ENCODE peak calls at places on chromosomes 5 and 9, in nine cellular contexts. One of them, this sample, is unnamed.

GRCh38 chr9:91716239-91716638 is 233.8 kb downstream of the ROR2 start:
- DNase-seq in cardiac fibroblast: no peak
- DNase-seq in iris pigment epithelial cell: no peak
- DNase-seq in Right ventricle myocardium inferior: no peak
- DNase-seq in Ammon's horn: no peak
- DNase-seq in globus pallidus: no peak
- DNase-seq in stimulated activated CD8-positive, alpha-beta memory T cell treated with anti-CD3 and anti-CD28 coated beads, Interleukin-7, amount 100 ng/mL, for 48 hours: no peak
- DNase-seq in central memory CD8-positive, alpha-beta T cell: no peak
- DNase-seq in natural killer cell: no peak
- DNase-seq in this sample: no peak

GRCh38 chr9:110114086-110114887 is 93.7 kb downstream of the C9orf152 start:
- DNase-seq in cardiac fibroblast: no peak
- DNase-seq in iris pigment epithelial cell: no peak
- DNase-seq in Right ventricle myocardium inferior: no peak
- DNase-seq in Ammon's horn: no peak
- DNase-seq in globus pallidus: no peak
- DNase-seq in stimulated activated CD8-positive, alpha-beta memory T cell treated with anti-CD3 and anti-CD28 coated beads, Interleukin-7, amount 100 ng/mL, for 48 hours: no peak
- DNase-seq in central memory CD8-positive, alpha-beta T cell: no peak
- DNase-seq in natural killer cell: no peak
- DNase-seq in this sample: no peak

GRCh38 chr5:154997746-154998145 is 15.8 kb upstream of the KIF4B start:
- DNase-seq in cardiac fibroblast: peak
- DNase-seq in iris pigment epithelial cell: peak
- DNase-seq in Right ventricle myocardium inferior: no peak
- DNase-seq in Ammon's horn: no peak
- DNase-seq in globus pallidus: no peak
- DNase-seq in stimulated activated CD8-positive, alpha-beta memory T cell treated with anti-CD3 and anti-CD28 coated beads, Interleukin-7, amount 100 ng/mL, for 48 hours: no peak
- DNase-seq in central memory CD8-positive, alpha-beta T cell: no peak
- DNase-seq in natural killer cell: no peak
- DNase-seq in this sample: no peak

GRCh38 chr5:125719681-125720676 is 703.2 kb upstream of the GRAMD2B start:
- DNase-seq in cardiac fibroblast: no peak
- DNase-seq in iris pigment epithelial cell: peak
- DNase-seq in Right ventricle myocardium inferior: no peak
- DNase-seq in Ammon's horn: peak
- DNase-seq in globus pallidus: peak
- DNase-seq in stimulated activated CD8-positive, alpha-beta memory T cell treated with anti-CD3 and anti-CD28 coated beads, Interleukin-7, amount 100 ng/mL, for 48 hours: no peak
- DNase-seq in central memory CD8-positive, alpha-beta T cell: no peak
- DNase-seq in natural killer cell: no peak
- DNase-seq in this sample: no peak

GRCh38 chr5:171720086-171720485 is 65.5 kb upstream of the SMIM23 start:
- DNase-seq in cardiac fibroblast: no peak
- DNase-seq in iris pigment epithelial cell: no peak
- DNase-seq in Right ventricle myocardium inferior: no peak
- DNase-seq in Ammon's horn: no peak
- DNase-seq in globus pallidus: no peak
- DNase-seq in stimulated activated CD8-positive, alpha-beta memory T cell treated with anti-CD3 and anti-CD28 coated beads, Interleukin-7, amount 100 ng/mL, for 48 hours: no peak
- DNase-seq in central memory CD8-positive, alpha-beta T cell: no peak
- DNase-seq in natural killer cell: no peak
- DNase-seq in this sample: no peak

GRCh38 chr9:135515083-135515511 is 6.1 kb upstream of the LCN1 start:
- DNase-seq in cardiac fibroblast: no peak
- DNase-seq in iris pigment epithelial cell: no peak
- DNase-seq in Right ventricle myocardium inferior: no peak
- DNase-seq in Ammon's horn: no peak
- DNase-seq in globus pallidus: no peak
- DNase-seq in stimulated activated CD8-positive, alpha-beta memory T cell treated with anti-CD3 and anti-CD28 coated beads, Interleukin-7, amount 100 ng/mL, for 48 hours: no peak
- DNase-seq in central memory CD8-positive, alpha-beta T cell: no peak
- DNase-seq in natural killer cell: no peak
- DNase-seq in this sample: no peak

GRCh38 chr5:148912146-148912545 is 85.7 kb downstream of the ADRB2 start:
- DNase-seq in cardiac fibroblast: no peak
- DNase-seq in iris pigment epithelial cell: no peak
- DNase-seq in Right ventricle myocardium inferior: no peak
- DNase-seq in Ammon's horn: no peak
- DNase-seq in globus pallidus: no peak
- DNase-seq in stimulated activated CD8-positive, alpha-beta memory T cell treated with anti-CD3 and anti-CD28 coated beads, Interleukin-7, amount 100 ng/mL, for 48 hours: no peak
- DNase-seq in central memory CD8-positive, alpha-beta T cell: no peak
- DNase-seq in natural killer cell: no peak
- DNase-seq in this sample: peak

GRCh38 chr5:55232985-55233928 is at the start of gene CCNO:
- DNase-seq in cardiac fibroblast: peak
- DNase-seq in iris pigment epithelial cell: peak
- DNase-seq in Right ventricle myocardium inferior: peak
- DNase-seq in Ammon's horn: peak
- DNase-seq in globus pallidus: peak
- DNase-seq in stimulated activated CD8-positive, alpha-beta memory T cell treated with anti-CD3 and anti-CD28 coated beads, Interleukin-7, amount 100 ng/mL, for 48 hours: no peak
- DNase-seq in central memory CD8-positive, alpha-beta T cell: peak
- DNase-seq in natural killer cell: peak
- DNase-seq in this sample: peak

GRCh38 chr5:91151947-91152346 is 231.2 kb downstream of the ARRDC3 start:
- DNase-seq in cardiac fibroblast: peak
- DNase-seq in iris pigment epithelial cell: peak
- DNase-seq in Right ventricle myocardium inferior: no peak
- DNase-seq in Ammon's horn: no peak
- DNase-seq in globus pallidus: no peak
- DNase-seq in stimulated activated CD8-positive, alpha-beta memory T cell treated with anti-CD3 and anti-CD28 coated beads, Interleukin-7, amount 100 ng/mL, for 48 hours: no peak
- DNase-seq in central memory CD8-positive, alpha-beta T cell: no peak
- DNase-seq in natural killer cell: no peak
- DNase-seq in this sample: peak

GRCh38 chr9:137742698-137743097 is 123.9 kb downstream of the EHMT1 start:
- DNase-seq in cardiac fibroblast: peak
- DNase-seq in iris pigment epithelial cell: peak
- DNase-seq in Right ventricle myocardium inferior: no peak
- DNase-seq in Ammon's horn: peak
- DNase-seq in globus pallidus: no peak
- DNase-seq in stimulated activated CD8-positive, alpha-beta memory T cell treated with anti-CD3 and anti-CD28 coated beads, Interleukin-7, amount 100 ng/mL, for 48 hours: no peak
- DNase-seq in central memory CD8-positive, alpha-beta T cell: no peak
- DNase-seq in natural killer cell: no peak
- DNase-seq in this sample: peak

GRCh38 chr9:14107977-14108376 is 206.0 kb downstream of the NFIB start:
- DNase-seq in cardiac fibroblast: peak
- DNase-seq in iris pigment epithelial cell: no peak
- DNase-seq in Right ventricle myocardium inferior: no peak
- DNase-seq in Ammon's horn: no peak
- DNase-seq in globus pallidus: no peak
- DNase-seq in stimulated activated CD8-positive, alpha-beta memory T cell treated with anti-CD3 and anti-CD28 coated beads, Interleukin-7, amount 100 ng/mL, for 48 hours: no peak
- DNase-seq in central memory CD8-positive, alpha-beta T cell: no peak
- DNase-seq in natural killer cell: no peak
- DNase-seq in this sample: no peak

GRCh38 chr5:2178071-2178477 is 295.3 kb upstream of the IRX4 start:
- DNase-seq in cardiac fibroblast: no peak
- DNase-seq in iris pigment epithelial cell: no peak
- DNase-seq in Right ventricle myocardium inferior: no peak
- DNase-seq in Ammon's horn: no peak
- DNase-seq in globus pallidus: no peak
- DNase-seq in stimulated activated CD8-positive, alpha-beta memory T cell treated with anti-CD3 and anti-CD28 coated beads, Interleukin-7, amount 100 ng/mL, for 48 hours: no peak
- DNase-seq in central memory CD8-positive, alpha-beta T cell: no peak
- DNase-seq in natural killer cell: no peak
- DNase-seq in this sample: no peak

GRCh38 chr5:157308826-157309465 is 43.0 kb downstream of the CYFIP2 start:
- DNase-seq in cardiac fibroblast: peak
- DNase-seq in iris pigment epithelial cell: no peak
- DNase-seq in Right ventricle myocardium inferior: no peak
- DNase-seq in Ammon's horn: no peak
- DNase-seq in globus pallidus: no peak
- DNase-seq in stimulated activated CD8-positive, alpha-beta memory T cell treated with anti-CD3 and anti-CD28 coated beads, Interleukin-7, amount 100 ng/mL, for 48 hours: no peak
- DNase-seq in central memory CD8-positive, alpha-beta T cell: no peak
- DNase-seq in natural killer cell: no peak
- DNase-seq in this sample: peak

GRCh38 chr5:34656001-34656699 is at the start of gene RAI14:
- DNase-seq in cardiac fibroblast: peak
- DNase-seq in iris pigment epithelial cell: peak
- DNase-seq in Right ventricle myocardium inferior: peak
- DNase-seq in Ammon's horn: peak
- DNase-seq in globus pallidus: peak
- DNase-seq in stimulated activated CD8-positive, alpha-beta memory T cell treated with anti-CD3 and anti-CD28 coated beads, Interleukin-7, amount 100 ng/mL, for 48 hours: no peak
- DNase-seq in central memory CD8-positive, alpha-beta T cell: no peak
- DNase-seq in natural killer cell: peak
- DNase-seq in this sample: peak

GRCh38 chr9:111983484-111983908 is 86.9 kb downstream of the UGCG start:
- DNase-seq in cardiac fibroblast: no peak
- DNase-seq in iris pigment epithelial cell: no peak
- DNase-seq in Right ventricle myocardium inferior: no peak
- DNase-seq in Ammon's horn: peak
- DNase-seq in globus pallidus: peak
- DNase-seq in stimulated activated CD8-positive, alpha-beta memory T cell treated with anti-CD3 and anti-CD28 coated beads, Interleukin-7, amount 100 ng/mL, for 48 hours: no peak
- DNase-seq in central memory CD8-positive, alpha-beta T cell: no peak
- DNase-seq in natural killer cell: no peak
- DNase-seq in this sample: no peak

GRCh38 chr5:71620630-71621029 is 33.5 kb downstream of the MCCC2 start:
- DNase-seq in cardiac fibroblast: no peak
- DNase-seq in iris pigment epithelial cell: no peak
- DNase-seq in Right ventricle myocardium inferior: no peak
- DNase-seq in Ammon's horn: no peak
- DNase-seq in globus pallidus: no peak
- DNase-seq in stimulated activated CD8-positive, alpha-beta memory T cell treated with anti-CD3 and anti-CD28 coated beads, Interleukin-7, amount 100 ng/mL, for 48 hours: no peak
- DNase-seq in central memory CD8-positive, alpha-beta T cell: no peak
- DNase-seq in natural killer cell: no peak
- DNase-seq in this sample: no peak

GRCh38 chr5:73968729-73969128 is 342.7 kb downstream of the ARHGEF28 start:
- DNase-seq in cardiac fibroblast: peak
- DNase-seq in iris pigment epithelial cell: no peak
- DNase-seq in Right ventricle myocardium inferior: no peak
- DNase-seq in Ammon's horn: no peak
- DNase-seq in globus pallidus: no peak
- DNase-seq in stimulated activated CD8-positive, alpha-beta memory T cell treated with anti-CD3 and anti-CD28 coated beads, Interleukin-7, amount 100 ng/mL, for 48 hours: no peak
- DNase-seq in central memory CD8-positive, alpha-beta T cell: no peak
- DNase-seq in natural killer cell: no peak
- DNase-seq in this sample: peak

GRCh38 chr5:135835766-135836165 is 1.3 kb downstream of the SLC25A48 start:
- DNase-seq in cardiac fibroblast: no peak
- DNase-seq in iris pigment epithelial cell: no peak
- DNase-seq in Right ventricle myocardium inferior: no peak
- DNase-seq in Ammon's horn: no peak
- DNase-seq in globus pallidus: no peak
- DNase-seq in stimulated activated CD8-positive, alpha-beta memory T cell treated with anti-CD3 and anti-CD28 coated beads, Interleukin-7, amount 100 ng/mL, for 48 hours: no peak
- DNase-seq in central memory CD8-positive, alpha-beta T cell: no peak
- DNase-seq in natural killer cell: no peak
- DNase-seq in this sample: no peak

This sample was measured in fibroblast of the aortic adventitia.